ENCODE peak calls at places on chromosomes 3 and 15, in nine cellular contexts. One of them, this sample, is unnamed.
A peak's percentile ranks its signal among the peaks of the same experiment; 100 is the strongest.

GRCh38 chr3:75272708-75273107 is 391.4 kb upstream of the FRG2C start:
- DNase-seq in spleen: no peak
- DNase-seq in Peyer's patch: no peak
- DNase-seq in uterus: no peak
- DNase-seq in esophagus squamous epithelium: no peak
- DNase-seq in heart left ventricle: no peak
- DNase-seq in testis: no peak
- DNase-seq in H1: no peak
- DNase-seq in transverse colon: no peak
- DNase-seq in this sample: no peak

GRCh38 chr15:25684521-25685215 is 178.5 kb downstream of the ATP10A start:
- DNase-seq in spleen: no peak
- DNase-seq in Peyer's patch: peak; percentile 48
- DNase-seq in uterus: peak; percentile 71
- DNase-seq in esophagus squamous epithelium: no peak
- DNase-seq in heart left ventricle: no peak
- DNase-seq in testis: peak; percentile 52
- DNase-seq in H1: no peak
- DNase-seq in transverse colon: no peak
- DNase-seq in this sample: peak; percentile 58

GRCh38 chr3:60017631-60018030 is 967.8 kb upstream of the CFAP20DC start:
- DNase-seq in spleen: no peak
- DNase-seq in Peyer's patch: no peak
- DNase-seq in uterus: no peak
- DNase-seq in esophagus squamous epithelium: no peak
- DNase-seq in heart left ventricle: no peak
- DNase-seq in testis: no peak
- DNase-seq in H1: no peak
- DNase-seq in transverse colon: no peak
- DNase-seq in this sample: no peak

GRCh38 chr3:125123906-125124305 is 68.1 kb upstream of the HEG1 start:
- DNase-seq in spleen: no peak
- DNase-seq in Peyer's patch: no peak
- DNase-seq in uterus: no peak
- DNase-seq in esophagus squamous epithelium: no peak
- DNase-seq in heart left ventricle: no peak
- DNase-seq in testis: peak; percentile 16
- DNase-seq in H1: no peak
- DNase-seq in transverse colon: no peak
- DNase-seq in this sample: no peak

GRCh38 chr15:30939161-30939560 is 35.4 kb downstream of the FAN1 start:
- DNase-seq in spleen: no peak
- DNase-seq in Peyer's patch: no peak
- DNase-seq in uterus: no peak
- DNase-seq in esophagus squamous epithelium: no peak
- DNase-seq in heart left ventricle: no peak
- DNase-seq in testis: no peak
- DNase-seq in H1: no peak
- DNase-seq in transverse colon: no peak
- DNase-seq in this sample: no peak

GRCh38 chr3:48202691-48203090 is 14.5 kb upstream of the CDC25A start:
- DNase-seq in spleen: no peak
- DNase-seq in Peyer's patch: no peak
- DNase-seq in uterus: no peak
- DNase-seq in esophagus squamous epithelium: no peak
- DNase-seq in heart left ventricle: no peak
- DNase-seq in testis: no peak
- DNase-seq in H1: no peak
- DNase-seq in transverse colon: no peak
- DNase-seq in this sample: no peak

GRCh38 chr3:56303508-56303907 is 164.8 kb downstream of the ERC2 start:
- DNase-seq in spleen: no peak
- DNase-seq in Peyer's patch: no peak
- DNase-seq in uterus: no peak
- DNase-seq in esophagus squamous epithelium: no peak
- DNase-seq in heart left ventricle: peak; percentile 19
- DNase-seq in testis: peak; percentile 29
- DNase-seq in H1: peak; percentile 79
- DNase-seq in transverse colon: no peak
- DNase-seq in this sample: no peak

GRCh38 chr3:99776516-99777209 is 41.0 kb upstream of the CMSS1 start:
- DNase-seq in spleen: no peak
- DNase-seq in Peyer's patch: no peak
- DNase-seq in uterus: no peak
- DNase-seq in esophagus squamous epithelium: no peak
- DNase-seq in heart left ventricle: no peak
- DNase-seq in testis: no peak
- DNase-seq in H1: no peak
- DNase-seq in transverse colon: no peak
- DNase-seq in this sample: no peak

GRCh38 chr15:71596672-71597071 is 213.7 kb upstream of the NR2E3 start:
- DNase-seq in spleen: no peak
- DNase-seq in Peyer's patch: no peak
- DNase-seq in uterus: peak; percentile 47
- DNase-seq in esophagus squamous epithelium: no peak
- DNase-seq in heart left ventricle: peak; percentile 60
- DNase-seq in testis: peak; percentile 68
- DNase-seq in H1: no peak
- DNase-seq in transverse colon: peak; percentile 16
- DNase-seq in this sample: peak; percentile 53

GRCh38 chr15:89783111-89783860 is 7.2 kb downstream of the MESP2 start:
- DNase-seq in spleen: peak; percentile 73
- DNase-seq in Peyer's patch: no peak
- DNase-seq in uterus: no peak
- DNase-seq in esophagus squamous epithelium: no peak
- DNase-seq in heart left ventricle: no peak
- DNase-seq in testis: no peak
- DNase-seq in H1: no peak
- DNase-seq in transverse colon: no peak
- DNase-seq in this sample: no peak

GRCh38 chr3:88626426-88627120 is 476.8 kb downstream of the C3orf38 start:
- DNase-seq in spleen: no peak
- DNase-seq in Peyer's patch: no peak
- DNase-seq in uterus: no peak
- DNase-seq in esophagus squamous epithelium: no peak
- DNase-seq in heart left ventricle: no peak
- DNase-seq in testis: no peak
- DNase-seq in H1: no peak
- DNase-seq in transverse colon: no peak
- DNase-seq in this sample: no peak

GRCh38 chr3:88628901-88629300 is 478.5 kb upstream of the EPHA3 start:
- DNase-seq in spleen: no peak
- DNase-seq in Peyer's patch: no peak
- DNase-seq in uterus: no peak
- DNase-seq in esophagus squamous epithelium: no peak
- DNase-seq in heart left ventricle: no peak
- DNase-seq in testis: no peak
- DNase-seq in H1: no peak
- DNase-seq in transverse colon: no peak
- DNase-seq in this sample: no peak

GRCh38 chr3:88632226-88632625 is 475.2 kb upstream of the EPHA3 start:
- DNase-seq in spleen: no peak
- DNase-seq in Peyer's patch: no peak
- DNase-seq in uterus: no peak
- DNase-seq in esophagus squamous epithelium: no peak
- DNase-seq in heart left ventricle: no peak
- DNase-seq in testis: no peak
- DNase-seq in H1: no peak
- DNase-seq in transverse colon: no peak
- DNase-seq in this sample: no peak
- TF ChIP-seq POLR2A in spleen: no peak
- TF ChIP-seq POLR2A in Peyer's patch: no peak
- TF ChIP-seq POLR2A in uterus: no peak
- TF ChIP-seq POLR2A in esophagus squamous epithelium: no peak
- TF ChIP-seq POLR2A in heart left ventricle: no peak
- TF ChIP-seq POLR2A in testis: no peak
- TF ChIP-seq POLR2A in H1: no peak
- TF ChIP-seq POLR2A in transverse colon: no peak
- TF ChIP-seq POLR2A in this sample: no peak

GRCh38 chr3:182936239-182936946 is 43.9 kb downstream of the DCUN1D1 start:
- DNase-seq in spleen: no peak
- DNase-seq in Peyer's patch: no peak
- DNase-seq in uterus: no peak
- DNase-seq in esophagus squamous epithelium: no peak
- DNase-seq in heart left ventricle: no peak
- DNase-seq in testis: no peak
- DNase-seq in H1: no peak
- DNase-seq in transverse colon: no peak
- DNase-seq in this sample: no peak
- H3K4me1 ChIP-seq in spleen: no peaks in the 10 kb centered on the region
- H3K4me1 ChIP-seq in Peyer's patch: no peaks in the 10 kb centered on the region
- H3K4me1 ChIP-seq in uterus: no peaks in the 10 kb centered on the region
- H3K4me1 ChIP-seq in esophagus squamous epithelium: peaks cover 5% of the 10 kb centered on the region
- H3K4me1 ChIP-seq in heart left ventricle: no peaks in the 10 kb centered on the region
- H3K4me1 ChIP-seq in testis: no peaks in the 10 kb centered on the region
- H3K4me1 ChIP-seq in H1: peaks cover 2% of the 10 kb centered on the region
- H3K4me1 ChIP-seq in transverse colon: no peaks in the 10 kb centered on the region
- H3K4me1 ChIP-seq in this sample: peaks cover 21% of the 10 kb centered on the region

GRCh38 chr3:129314757-129315385 is 36.2 kb downstream of the HMCES start:
- DNase-seq in spleen: peak; percentile 91
- DNase-seq in Peyer's patch: peak; percentile 91
- DNase-seq in uterus: peak; percentile 92
- DNase-seq in esophagus squamous epithelium: no peak
- DNase-seq in heart left ventricle: peak; percentile 92
- DNase-seq in testis: peak; percentile 93
- DNase-seq in H1: peak; percentile 57
- DNase-seq in transverse colon: peak; percentile 85
- DNase-seq in this sample: peak; percentile 73
- TF ChIP-seq POLR2A in spleen: no peak
- TF ChIP-seq POLR2A in Peyer's patch: no peak
- TF ChIP-seq POLR2A in uterus: peak; percentile 45
- TF ChIP-seq POLR2A in esophagus squamous epithelium: peak; percentile 52
- TF ChIP-seq POLR2A in heart left ventricle: peak; percentile 47
- TF ChIP-seq POLR2A in testis: no peak
- TF ChIP-seq POLR2A in H1: no peak
- TF ChIP-seq POLR2A in transverse colon: peak; percentile 45
- TF ChIP-seq POLR2A in this sample: peak; percentile 25

GRCh38 chr3:71447803-71448202 is 135.7 kb downstream of the FOXP1 start:
- DNase-seq in spleen: no peak
- DNase-seq in Peyer's patch: no peak
- DNase-seq in uterus: no peak
- DNase-seq in esophagus squamous epithelium: no peak
- DNase-seq in heart left ventricle: no peak
- DNase-seq in testis: no peak
- DNase-seq in H1: no peak
- DNase-seq in transverse colon: no peak
- DNase-seq in this sample: no peak
- H3K4me1 ChIP-seq in spleen: peaks cover 45% of the 10 kb centered on the region
- H3K4me1 ChIP-seq in Peyer's patch: no peaks in the 10 kb centered on the region
- H3K4me1 ChIP-seq in uterus: no peaks in the 10 kb centered on the region
- H3K4me1 ChIP-seq in esophagus squamous epithelium: peaks cover 68% of the 10 kb centered on the region
- H3K4me1 ChIP-seq in heart left ventricle: peaks cover 53% of the 10 kb centered on the region
- H3K4me1 ChIP-seq in testis: no peaks in the 10 kb centered on the region
- H3K4me1 ChIP-seq in H1: peaks cover 4% of the 10 kb centered on the region
- H3K4me1 ChIP-seq in transverse colon: peaks cover 42% of the 10 kb centered on the region
- H3K4me1 ChIP-seq in this sample: peaks cover 4% of the 10 kb centered on the region

GRCh38 chr3:41200669-41201021 is 1.3 kb downstream of the CTNNB1 start:
- DNase-seq in spleen: no peak
- DNase-seq in Peyer's patch: no peak
- DNase-seq in uterus: peak; percentile 28
- DNase-seq in esophagus squamous epithelium: no peak
- DNase-seq in heart left ventricle: no peak
- DNase-seq in testis: peak; percentile 46
- DNase-seq in H1: no peak
- DNase-seq in transverse colon: peak; percentile 23
- DNase-seq in this sample: no peak
- TF ChIP-seq POLR2A in spleen: no peak
- TF ChIP-seq POLR2A in Peyer's patch: peak; percentile 26
- TF ChIP-seq POLR2A in uterus: peak; percentile 4
- TF ChIP-seq POLR2A in esophagus squamous epithelium: peak; percentile 4
- TF ChIP-seq POLR2A in heart left ventricle: no peak
- TF ChIP-seq POLR2A in testis: no peak
- TF ChIP-seq POLR2A in H1: no peak
- TF ChIP-seq POLR2A in transverse colon: peak; percentile 50
- TF ChIP-seq POLR2A in this sample: peak; percentile 15

DNA sequence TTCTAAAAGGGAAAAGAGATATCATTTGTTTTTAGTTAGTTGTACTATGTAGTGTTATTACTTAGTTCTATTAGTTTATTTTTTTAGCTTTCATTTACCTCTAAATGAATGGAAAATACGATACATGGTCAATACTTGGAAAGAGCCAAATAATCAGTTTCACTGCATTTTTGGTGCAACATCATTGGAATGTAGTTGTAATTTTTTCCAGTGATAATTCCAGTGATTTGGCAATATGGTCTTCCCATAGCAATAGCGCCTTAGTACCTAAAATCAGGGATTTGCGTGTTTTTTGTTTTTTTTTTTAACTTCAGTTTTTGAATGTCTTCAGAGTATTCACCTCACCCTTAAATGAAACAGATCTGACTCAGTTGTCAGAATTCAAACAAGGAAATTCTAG is 41.8 kb downstream of the RAB8B start:
- DNase-seq in spleen: no peak
- DNase-seq in Peyer's patch: no peak
- DNase-seq in uterus: no peak
- DNase-seq in esophagus squamous epithelium: no peak
- DNase-seq in heart left ventricle: no peak
- DNase-seq in testis: no peak
- DNase-seq in H1: no peak
- DNase-seq in transverse colon: no peak
- DNase-seq in this sample: no peak
- H3K4me1 ChIP-seq in spleen: peaks cover 61% of the 10 kb centered on the region
- H3K4me1 ChIP-seq in Peyer's patch: peaks cover 6% of the 10 kb centered on the region
- H3K4me1 ChIP-seq in uterus: no peaks in the 10 kb centered on the region
- H3K4me1 ChIP-seq in esophagus squamous epithelium: peaks cover 60% of the 10 kb centered on the region
- H3K4me1 ChIP-seq in heart left ventricle: peaks cover 32% of the 10 kb centered on the region
- H3K4me1 ChIP-seq in testis: peaks cover 22% of the 10 kb centered on the region
- H3K4me1 ChIP-seq in H1: no peaks in the 10 kb centered on the region
- H3K4me1 ChIP-seq in transverse colon: peaks cover 21% of the 10 kb centered on the region
- H3K4me1 ChIP-seq in this sample: peaks cover 29% of the 10 kb centered on the region

GRCh38 chr3:129555616-129556357 is 12.8 kb downstream of the H1-8 start:
- DNase-seq in spleen: no peak
- DNase-seq in Peyer's patch: no peak
- DNase-seq in uterus: no peak
- DNase-seq in esophagus squamous epithelium: no peak
- DNase-seq in heart left ventricle: no peak
- DNase-seq in testis: no peak
- DNase-seq in H1: no peak
- DNase-seq in transverse colon: no peak
- DNase-seq in this sample: no peak

GRCh38 chr3:129553171-129553570 is 10.2 kb downstream of the H1-8 start:
- DNase-seq in spleen: no peak
- DNase-seq in Peyer's patch: no peak
- DNase-seq in uterus: no peak
- DNase-seq in esophagus squamous epithelium: no peak
- DNase-seq in heart left ventricle: no peak
- DNase-seq in testis: no peak
- DNase-seq in H1: no peak
- DNase-seq in transverse colon: no peak
- DNase-seq in this sample: no peak

GRCh38 chr3:129555176-129555575 is 12.2 kb downstream of the H1-8 start:
- DNase-seq in spleen: no peak
- DNase-seq in Peyer's patch: no peak
- DNase-seq in uterus: no peak
- DNase-seq in esophagus squamous epithelium: no peak
- DNase-seq in heart left ventricle: no peak
- DNase-seq in testis: no peak
- DNase-seq in H1: no peak
- DNase-seq in transverse colon: no peak
- DNase-seq in this sample: no peak

GRCh38 chr3:129553771-129554170 is 10.8 kb downstream of the H1-8 start:
- DNase-seq in spleen: no peak
- DNase-seq in Peyer's patch: no peak
- DNase-seq in uterus: no peak
- DNase-seq in esophagus squamous epithelium: no peak
- DNase-seq in heart left ventricle: no peak
- DNase-seq in testis: no peak
- DNase-seq in H1: no peak
- DNase-seq in transverse colon: no peak
- DNase-seq in this sample: no peak

GRCh38 chr3:129554356-129555120 is 11.6 kb downstream of the H1-8 start:
- DNase-seq in spleen: no peak
- DNase-seq in Peyer's patch: no peak
- DNase-seq in uterus: no peak
- DNase-seq in esophagus squamous epithelium: no peak
- DNase-seq in heart left ventricle: no peak
- DNase-seq in testis: peak; percentile 43
- DNase-seq in H1: no peak
- DNase-seq in transverse colon: no peak
- DNase-seq in this sample: no peak
- TF ChIP-seq POLR2A in spleen: no peak
- TF ChIP-seq POLR2A in Peyer's patch: no peak
- TF ChIP-seq POLR2A in uterus: no peak
- TF ChIP-seq POLR2A in esophagus squamous epithelium: no peak
- TF ChIP-seq POLR2A in heart left ventricle: no peak
- TF ChIP-seq POLR2A in testis: no peak
- TF ChIP-seq POLR2A in H1: no peak
- TF ChIP-seq POLR2A in transverse colon: no peak
- TF ChIP-seq POLR2A in this sample: no peak